ENCODE peak calls at places on chromosomes 13 and 19, in ten cellular contexts. G, P, Z, F, O, U, M, T, Q and I are unnamed samples.
A peak's percentile ranks its signal among the peaks of the same experiment; 100 is the strongest.

GRCh38 chr13:93079294-93079693 is 147.3 kb upstream of the GPC6 start:
- DNase-seq in U (no peak), M (no peak), T (no peak), G (no peak), O (peak; percentile 64), F (no peak), Z (no peak), Q (no peak), P (no peak), I (no peak)

GRCh38 chr19:19113040-19113541 is 25.2 kb downstream of the TMEM161A start:
- DNase-seq in G (no peak), M (no peak), U (no peak), O (peak; percentile 74), P (peak; percentile 22), Z (no peak), T (peak; percentile 16), F (no peak), Q (no peak), I (peak; percentile 74)

GRCh38 chr19:51027873-51028272 is 1.5 kb upstream of the KLK11 start:
- DNase-seq in P (no peak), U (no peak), Q (no peak), G (no peak), T (no peak), O (no peak), M (no peak), F (no peak), Z (no peak), I (no peak)

GRCh38 chr13:52851153-52851962 is 2.9 kb upstream of the PCDH8 start:
- DNase-seq in Z (peak; percentile 31), P (no peak), Q (no peak), G (no peak), U (no peak), O (no peak), T (no peak), M (no peak), F (peak; percentile 57), I (no peak)

GRCh38 chr13:40193290-40194203 is 472.9 kb downstream of the FOXO1 start:
- DNase-seq in Q (no peak), F (no peak), Z (no peak), M (no peak), O (no peak), U (peak; percentile 39), T (no peak), P (no peak), G (peak; percentile 73), I (no peak)

GRCh38 chr13:33721719-33722118 is 96.2 kb upstream of the RFC3 start:
- DNase-seq in Z (no peak), F (no peak), U (no peak), G (no peak), M (no peak), P (no peak), T (peak; percentile 19), Q (no peak), O (peak; percentile 62), I (no peak)

GRCh38 chr19:20928371-20928770 is 5.3 kb downstream of the ZNF85 start:
- DNase-seq in P (no peak), O (peak; percentile 87), T (no peak), G (no peak), F (no peak), M (no peak), U (no peak), Q (no peak), Z (no peak), I (peak; percentile 3)

GRCh38 chr13:90632184-90632583 is 715.3 kb upstream of the MIR17HG start:
- DNase-seq in Q (no peak), U (no peak), Z (no peak), O (no peak), P (no peak), G (no peak), T (no peak), M (no peak), F (no peak), I (no peak)

GRCh38 chr13:51451134-51451466 is 1.7 kb downstream of the INTS6 start:
- DNase-seq in T (no peak), G (no peak), U (no peak), M (no peak), F (no peak), Z (no peak), P (no peak), O (no peak), Q (no peak), I (no peak)

GRCh38 chr19:16327911-16328823 is 3.5 kb downstream of the KLF2 start:
- DNase-seq in O (peak; percentile 86), M (no peak), P (peak; percentile 51), U (peak; percentile 85), T (peak; percentile 32), Z (peak; percentile 73), F (no peak), Q (peak; percentile 78), G (peak; percentile 93), I (no peak)

GRCh38 chr13:110885966-110886365 is 28.9 kb downstream of the ANKRD10 start:
- DNase-seq in Z (no peak), O (no peak), P (no peak), F (no peak), Q (no peak), G (no peak), U (no peak), T (no peak), M (no peak), I (no peak)

DNA sequence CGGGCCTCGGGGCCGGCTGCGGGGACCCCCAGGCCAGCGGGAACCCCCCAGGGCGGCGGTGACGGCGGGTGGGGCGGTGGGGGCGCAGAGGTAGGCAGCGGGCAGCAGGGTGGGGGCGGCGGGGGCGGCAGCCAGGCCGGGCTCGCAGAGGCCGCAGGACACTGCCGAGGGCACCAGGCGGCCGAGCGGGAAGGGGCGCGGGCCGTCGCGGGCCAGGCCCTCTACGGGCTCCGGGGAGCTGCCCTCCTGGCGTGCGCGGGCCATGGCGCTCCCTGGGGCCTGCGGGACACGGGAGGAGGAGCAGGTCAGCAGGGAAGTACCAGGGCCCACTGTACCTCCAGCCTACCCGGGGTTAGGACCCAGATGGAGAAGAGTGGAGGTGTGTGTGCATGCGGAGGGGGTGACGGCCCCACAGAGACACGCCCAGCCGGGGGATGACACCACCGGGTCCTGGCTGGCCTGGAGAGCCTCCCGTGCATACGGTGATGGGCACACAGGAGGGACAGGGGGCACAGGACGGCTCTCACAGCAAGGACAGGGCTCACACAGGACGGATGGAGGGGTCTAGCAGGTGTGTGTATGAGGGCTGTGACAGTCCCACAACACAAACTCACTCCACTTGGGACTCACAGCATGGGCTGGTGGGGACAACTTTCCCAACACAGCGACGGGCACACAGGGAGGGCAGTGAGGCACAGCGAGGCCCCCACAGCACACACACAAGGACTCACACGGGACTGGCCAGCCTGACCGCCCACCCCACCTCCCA is 2.6 kb downstream of the BBC3 start:
- DNase-seq in U (peak; percentile 61), Q (no peak), M (no peak), T (peak; percentile 85), P (peak; percentile 88), Z (peak; percentile 64), G (peak; percentile 84), F (peak; percentile 72), O (peak; percentile 17), I (no peak)
- TF ChIP-seq POLR2A in U (no peak), Q (no peak), M (no peak), T (no peak), P (peak; percentile 69), Z (no peak), G (no peak), F (no peak), O (no peak), I (no peak)

DNA sequence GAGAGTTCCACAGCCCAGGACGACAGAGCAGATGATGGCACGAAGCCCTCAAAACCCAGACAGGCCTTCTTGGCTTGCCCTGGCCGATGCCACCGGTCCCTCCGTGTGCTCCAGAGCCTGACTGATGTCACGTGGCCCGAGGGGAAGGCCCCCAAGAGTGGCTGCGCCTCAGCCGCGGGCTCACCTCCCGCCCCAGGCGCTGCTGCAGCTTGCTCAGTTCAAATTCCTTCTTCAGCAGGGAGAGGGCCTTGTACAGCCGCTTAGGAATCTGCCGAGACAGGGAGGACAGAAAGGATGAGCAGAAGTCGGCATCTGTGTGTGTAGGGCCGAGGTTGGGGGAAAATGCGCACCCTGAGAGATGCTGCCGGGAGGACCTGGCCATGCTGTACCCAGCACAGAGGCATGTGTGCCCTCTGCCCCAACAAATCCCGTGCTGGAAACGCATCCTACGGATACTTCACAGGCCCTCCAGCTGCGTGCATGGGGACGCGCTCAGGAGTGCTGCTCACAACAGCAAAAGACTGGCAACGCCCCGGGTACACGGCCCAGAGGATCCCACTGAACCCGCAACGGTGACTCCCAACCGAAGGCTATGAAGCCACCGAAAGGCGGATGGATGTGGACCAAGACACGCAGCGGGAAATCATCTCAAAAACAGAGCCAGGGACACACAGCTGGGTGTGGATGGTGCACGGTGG is 12.9 kb downstream of the LONP1 start:
- DNase-seq in F (no peak), Q (no peak), Z (no peak), M (no peak), T (no peak), G (no peak), O (no peak), U (no peak), P (no peak), I (no peak)
- TF ChIP-seq POLR2A in F (no peak), Q (no peak), Z (no peak), M (no peak), T (no peak), G (no peak), O (no peak), U (no peak), P (no peak), I (no peak)

GRCh38 chr19:8592231-8593009 is 15.2 kb upstream of the MYO1F start:
- DNase-seq in Z (peak; percentile 100), O (peak; percentile 95), Q (peak; percentile 99), G (peak; percentile 99), M (peak; percentile 64), U (peak; percentile 99), P (peak; percentile 94), F (peak; percentile 82), T (peak; percentile 98), I (peak; percentile 76)
- TF ChIP-seq POLR2A in Z (no peak), O (peak; percentile 36), Q (peak; percentile 43), G (no peak), M (no peak), U (peak; percentile 35), P (no peak), F (no peak), T (peak; percentile 19), I (peak; percentile 2)

DNA sequence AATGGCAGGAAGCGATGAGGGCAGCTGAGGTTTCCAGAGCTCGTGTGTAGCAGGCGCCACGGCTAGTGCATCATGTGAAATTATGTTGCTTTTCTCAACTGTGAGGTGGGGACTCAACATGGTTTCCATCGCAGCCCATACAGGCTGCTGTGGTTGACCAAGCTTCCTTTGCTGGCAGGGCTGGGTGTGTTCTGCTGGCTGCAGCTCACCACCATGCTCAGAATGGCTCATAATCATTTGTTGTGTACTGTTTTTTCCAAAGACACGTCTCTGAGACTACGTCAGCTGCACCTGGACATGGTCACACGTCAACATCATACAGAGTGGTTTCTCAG is 16.1 kb upstream of the RASA3 start:
- DNase-seq in Z (no peak), P (no peak), Q (no peak), F (peak; percentile 50), T (no peak), G (no peak), O (no peak), U (no peak), M (no peak), I (no peak)
- TF ChIP-seq POLR2A in Z (no peak), P (no peak), Q (no peak), F (no peak), T (no peak), G (no peak), O (no peak), U (no peak), M (no peak), I (no peak)

DNA sequence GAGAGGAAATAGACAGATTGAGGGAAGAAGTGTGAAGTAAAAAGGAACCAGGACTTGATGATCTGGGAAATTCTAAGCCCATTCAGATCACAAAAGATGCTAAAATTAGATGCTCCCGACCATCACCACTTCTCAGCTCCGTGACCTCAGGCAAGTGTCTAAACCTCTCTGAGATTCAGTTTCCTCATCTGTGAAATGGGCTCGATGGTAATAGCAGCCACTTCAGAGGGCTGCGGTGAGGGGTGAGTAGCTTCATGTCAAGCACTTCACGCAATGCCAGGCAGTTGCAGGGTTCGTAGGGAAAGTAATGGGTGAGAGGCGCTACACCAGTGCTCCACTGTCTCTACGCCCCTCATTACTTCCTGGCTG is 9.0 kb upstream of the NFIC start:
- DNase-seq in G (no peak), Q (no peak), Z (no peak), F (no peak), P (no peak), U (no peak), M (no peak), T (no peak), O (no peak), I (no peak)
- TF ChIP-seq POLR2A in G (no peak), Q (no peak), Z (no peak), F (no peak), P (no peak), U (no peak), M (no peak), T (no peak), O (no peak), I (no peak)